ENCODE peak calls at places on chromosomes 12 and 14, in four cellular contexts. One of them, this sample, is unnamed.

GRCh38 chr12:53005215-53005985 is 856 bp upstream of the EIF4B start:
- DNase-seq in AG04450: no peak
- DNase-seq in stimulated activated CD4-positive, alpha-beta T cell treated with anti-CD3 and anti-CD28 coated beads, Interleukin-4, amount 100 ng/mL, for 4 hours: no peak
- DNase-seq in Karpas-422: peak; percentile 40
- DNase-seq in this sample: peak; percentile 28

GRCh38 chr14:23060536-23061260 is 3.4 kb upstream of the CDH24 start:
- DNase-seq in AG04450: no peak
- DNase-seq in stimulated activated CD4-positive, alpha-beta T cell treated with anti-CD3 and anti-CD28 coated beads, Interleukin-4, amount 100 ng/mL, for 4 hours: no peak
- DNase-seq in Karpas-422: no peak
- DNase-seq in this sample: no peak

GRCh38 chr12:123897221-123897620 is 75.4 kb downstream of the CCDC92 start:
- DNase-seq in AG04450: peak; percentile 55
- DNase-seq in stimulated activated CD4-positive, alpha-beta T cell treated with anti-CD3 and anti-CD28 coated beads, Interleukin-4, amount 100 ng/mL, for 4 hours: no peak
- DNase-seq in Karpas-422: no peak
- DNase-seq in this sample: no peak

GRCh38 chr12:58633479-58633878 is 286.8 kb downstream of the LRIG3 start:
- DNase-seq in AG04450: no peak
- DNase-seq in stimulated activated CD4-positive, alpha-beta T cell treated with anti-CD3 and anti-CD28 coated beads, Interleukin-4, amount 100 ng/mL, for 4 hours: no peak
- DNase-seq in Karpas-422: no peak
- DNase-seq in this sample: no peak

GRCh38 chr12:91327136-91327535 is 144.5 kb upstream of the DCN start:
- DNase-seq in AG04450: peak; percentile 56
- DNase-seq in stimulated activated CD4-positive, alpha-beta T cell treated with anti-CD3 and anti-CD28 coated beads, Interleukin-4, amount 100 ng/mL, for 4 hours: no peak
- DNase-seq in Karpas-422: no peak
- DNase-seq in this sample: no peak

GRCh38 chr12:219891-220352 is 6.0 kb upstream of the SLC6A12 start:
- DNase-seq in AG04450: no peak
- DNase-seq in stimulated activated CD4-positive, alpha-beta T cell treated with anti-CD3 and anti-CD28 coated beads, Interleukin-4, amount 100 ng/mL, for 4 hours: peak; percentile 3
- DNase-seq in Karpas-422: peak; percentile 94
- DNase-seq in this sample: peak; percentile 78

GRCh38 chr14:68418192-68419118 is 374.4 kb downstream of the ZFP36L1 start:
- DNase-seq in AG04450: no peak
- DNase-seq in stimulated activated CD4-positive, alpha-beta T cell treated with anti-CD3 and anti-CD28 coated beads, Interleukin-4, amount 100 ng/mL, for 4 hours: no peak
- DNase-seq in Karpas-422: no peak
- DNase-seq in this sample: no peak

GRCh38 chr14:35406811-35407630 is 2.5 kb upstream of the NFKBIA start:
- DNase-seq in AG04450: no peak
- DNase-seq in stimulated activated CD4-positive, alpha-beta T cell treated with anti-CD3 and anti-CD28 coated beads, Interleukin-4, amount 100 ng/mL, for 4 hours: no peak
- DNase-seq in Karpas-422: peak; percentile 84
- DNase-seq in this sample: peak; percentile 55

GRCh38 chr14:96136361-96136760 is 68.3 kb upstream of the BDKRB2 start:
- DNase-seq in AG04450: no peak
- DNase-seq in stimulated activated CD4-positive, alpha-beta T cell treated with anti-CD3 and anti-CD28 coated beads, Interleukin-4, amount 100 ng/mL, for 4 hours: no peak
- DNase-seq in Karpas-422: no peak
- DNase-seq in this sample: no peak

GRCh38 chr12:52425466-52425865 is 8.7 kb downstream of the KRT75 start:
- DNase-seq in AG04450: no peak
- DNase-seq in stimulated activated CD4-positive, alpha-beta T cell treated with anti-CD3 and anti-CD28 coated beads, Interleukin-4, amount 100 ng/mL, for 4 hours: no peak
- DNase-seq in Karpas-422: no peak
- DNase-seq in this sample: no peak

GRCh38 chr14:53962954-53963490 is 6.4 kb upstream of the BMP4 start:
- DNase-seq in AG04450: no peak
- DNase-seq in stimulated activated CD4-positive, alpha-beta T cell treated with anti-CD3 and anti-CD28 coated beads, Interleukin-4, amount 100 ng/mL, for 4 hours: no peak
- DNase-seq in Karpas-422: no peak
- DNase-seq in this sample: no peak

GRCh38 chr12:15708396-15709070 is 80.7 kb downstream of the EPS8 start:
- DNase-seq in AG04450: no peak
- DNase-seq in stimulated activated CD4-positive, alpha-beta T cell treated with anti-CD3 and anti-CD28 coated beads, Interleukin-4, amount 100 ng/mL, for 4 hours: no peak
- DNase-seq in Karpas-422: no peak
- DNase-seq in this sample: no peak

GRCh38 chr12:68331869-68332725 is at the start of gene MDM1:
- DNase-seq in AG04450: peak; percentile 95
- DNase-seq in stimulated activated CD4-positive, alpha-beta T cell treated with anti-CD3 and anti-CD28 coated beads, Interleukin-4, amount 100 ng/mL, for 4 hours: peak; percentile 96
- DNase-seq in Karpas-422: peak; percentile 100
- DNase-seq in this sample: peak; percentile 99

GRCh38 chr12:22722081-22722480 is 97.1 kb downstream of the ETNK1 start:
- DNase-seq in AG04450: no peak
- DNase-seq in stimulated activated CD4-positive, alpha-beta T cell treated with anti-CD3 and anti-CD28 coated beads, Interleukin-4, amount 100 ng/mL, for 4 hours: no peak
- DNase-seq in Karpas-422: no peak
- DNase-seq in this sample: no peak

GRCh38 chr12:45259732-45260480 is 44.0 kb downstream of the ANO6 start:
- DNase-seq in AG04450: no peak
- DNase-seq in stimulated activated CD4-positive, alpha-beta T cell treated with anti-CD3 and anti-CD28 coated beads, Interleukin-4, amount 100 ng/mL, for 4 hours: no peak
- DNase-seq in Karpas-422: no peak
- DNase-seq in this sample: no peak

GRCh38 chr12:52029686-52030085 is 21.6 kb upstream of the NR4A1 start:
- DNase-seq in AG04450: no peak
- DNase-seq in stimulated activated CD4-positive, alpha-beta T cell treated with anti-CD3 and anti-CD28 coated beads, Interleukin-4, amount 100 ng/mL, for 4 hours: no peak
- DNase-seq in Karpas-422: peak; percentile 83
- DNase-seq in this sample: peak; percentile 51

GRCh38 chr14:95394981-95395737 is 75.5 kb upstream of the CLMN start:
- DNase-seq in AG04450: no peak
- DNase-seq in stimulated activated CD4-positive, alpha-beta T cell treated with anti-CD3 and anti-CD28 coated beads, Interleukin-4, amount 100 ng/mL, for 4 hours: no peak
- DNase-seq in Karpas-422: no peak
- DNase-seq in this sample: no peak

GRCh38 chr12:128267651-128268347 is 829 bp downstream of the TMEM132C start:
- DNase-seq in AG04450: no peak
- DNase-seq in stimulated activated CD4-positive, alpha-beta T cell treated with anti-CD3 and anti-CD28 coated beads, Interleukin-4, amount 100 ng/mL, for 4 hours: no peak
- DNase-seq in Karpas-422: no peak
- DNase-seq in this sample: no peak

This sample was measured in NAMALWA.